ENCODE peak calls at places on chromosomes 3 and 15, in nine cellular contexts. Y, C, M, W, V, J, F, O and A are unnamed samples.

GRCh38 chr15:83207622-83208356 is at the start of gene HDGFL3:
- DNase-seq in M (peak), J (peak), V (peak), F (peak), Y (no peak), W (peak), O (no peak), C (peak), A (peak)

GRCh38 chr3:78689378-78689777 is 1078.4 kb downstream of the ROBO1 start:
- DNase-seq in F (no peak), Y (no peak), M (no peak), J (no peak), O (no peak), C (no peak), V (no peak), W (no peak), A (no peak)

GRCh38 chr15:73887481-73887880 is 14.1 kb downstream of the TBC1D21 start:
- DNase-seq in Y (no peak), C (no peak), O (no peak), M (no peak), F (no peak), W (no peak), J (no peak), V (no peak), A (no peak)

GRCh38 chr3:141795719-141796435 is 32.7 kb downstream of the GRK7 start:
- DNase-seq in V (peak), W (no peak), M (peak), J (no peak), O (no peak), Y (no peak), F (no peak), C (no peak), A (no peak)

GRCh38 chr15:39009740-39010139 is 445.1 kb upstream of the RASGRP1 start:
- DNase-seq in C (no peak), O (no peak), V (no peak), M (no peak), Y (no peak), J (no peak), F (no peak), W (no peak), A (no peak)

GRCh38 chr3:35653347-35653746 is 14.0 kb downstream of the ARPP21 start:
- DNase-seq in Y (no peak), C (no peak), W (no peak), J (no peak), V (no peak), M (no peak), F (no peak), O (no peak), A (no peak)

GRCh38 chr15:39642011-39642640 is 61.2 kb downstream of the THBS1 start:
- DNase-seq in C (no peak), M (no peak), F (peak), Y (no peak), V (no peak), O (no peak), W (no peak), J (no peak), A (no peak)

GRCh38 chr15:92846716-92847115 is 53.4 kb upstream of the CHD2 start:
- DNase-seq in J (no peak), F (no peak), Y (no peak), O (no peak), V (no peak), C (no peak), W (no peak), M (no peak), A (no peak)

GRCh38 chr15:42133892-42134502 is 22.4 kb downstream of the PLA2G4F start:
- DNase-seq in J (peak), V (no peak), W (peak), F (no peak), O (no peak), M (no peak), C (no peak), Y (no peak), A (peak)

GRCh38 chr15:29904731-29905417 is 82.6 kb upstream of the TJP1 start:
- DNase-seq in O (peak), V (no peak), C (no peak), M (no peak), J (no peak), W (no peak), F (no peak), Y (no peak), A (no peak)

GRCh38 chr3:22684739-22685138 is 518.4 kb upstream of the UBE2E2 start:
- DNase-seq in Y (no peak), O (no peak), J (no peak), F (no peak), M (no peak), V (no peak), C (no peak), W (no peak), A (no peak)

GRCh38 chr3:40752492-40752891 is 227.7 kb downstream of the ZNF621 start:
- DNase-seq in M (no peak), F (no peak), O (no peak), J (no peak), C (no peak), V (no peak), Y (no peak), W (no peak), A (no peak)

GRCh38 chr15:40059821-40060220 is 20.8 kb upstream of the SRP14 start:
- DNase-seq in W (no peak), J (no peak), F (no peak), Y (no peak), O (no peak), V (no peak), C (no peak), M (no peak), A (no peak)

GRCh38 chr3:8509961-8510360 is 8.3 kb downstream of the LMCD1 start:
- DNase-seq in W (peak), J (no peak), Y (no peak), V (no peak), F (no peak), M (no peak), O (peak), C (no peak), A (no peak)

GRCh38 chr15:100330629-100331215 is 11.1 kb downstream of the ADAMTS17 start:
- DNase-seq in W (no peak), V (no peak), F (no peak), O (no peak), M (no peak), C (no peak), Y (no peak), J (no peak), A (no peak)

GRCh38 chr3:183085634-183086390 is 13.5 kb downstream of the MCCC1 start:
- DNase-seq in C (no peak), F (peak), W (peak), O (no peak), V (no peak), Y (no peak), J (no peak), M (no peak), A (peak)